ENCODE peak calls at places on chromosome X, in nine cellular contexts. B is Caco-2, W is HFFc6, T is cardiac fibroblast, C is GM13977, U is astrocyte of the cerebellum, I is suprapubic skin, Q is astrocyte of the spinal cord, H is B cell. Z is an unnamed sample.

GRCh38 chrX:129462707-129463106 is 60.6 kb downstream of the SMARCA1 start:
- DNase-seq in U (no peak), C (no peak), Q (no peak), W (no peak), H (no peak), I (no peak), T (no peak), B (no peak), Z (no peak)

GRCh38 chrX:50088645-50089044 is 112.2 kb downstream of the AKAP4 start:
- DNase-seq in Q (no peak), I (no peak), T (no peak), C (no peak), H (no peak), B (no peak), W (no peak), U (no peak), Z (no peak)

GRCh38 chrX:38862100-38862499 is 60.8 kb downstream of the MID1IP1 start:
- DNase-seq in U (no peak), H (no peak), C (no peak), Q (no peak), B (no peak), T (no peak), I (no peak), W (no peak), Z (no peak)

GRCh38 chrX:66408507-66408906 is 230.4 kb downstream of the EDA2R start:
- DNase-seq in U (no peak), H (no peak), C (peak), W (no peak), Q (no peak), B (peak), I (no peak), T (no peak), Z (no peak)

GRCh38 chrX:9189286-9189685 is 155.4 kb upstream of the FAM9B start:
- DNase-seq in C (no peak), T (no peak), B (no peak), H (no peak), U (no peak), I (no peak), Q (no peak), W (no peak), Z (no peak)

GRCh38 chrX:81174286-81174685 is 27.4 kb downstream of the HMGN5 start:
- DNase-seq in W (peak), I (no peak), Q (peak), H (no peak), C (peak), B (no peak), T (peak), U (peak), Z (no peak)

GRCh38 chrX:49106930-49107329 is 16.6 kb downstream of the GPKOW start:
- DNase-seq in U (no peak), C (no peak), B (peak), T (peak), Q (peak), H (no peak), W (peak), I (no peak), Z (peak)

GRCh38 chrX:39164212-39164611 is 363.0 kb downstream of the MID1IP1 start:
- DNase-seq in T (no peak), Q (no peak), C (no peak), H (no peak), U (no peak), W (no peak), B (no peak), I (no peak), Z (no peak)

GRCh38 chrX:154378059-154378798 is 866 bp upstream of the EMD start:
- DNase-seq in Q (peak), C (no peak), H (peak), U (no peak), T (peak), B (no peak), W (no peak), I (no peak), Z (peak)
- TF ChIP-seq CTCF in Q (no peak), C (no peak), H (no peak), U (no peak), T (no peak), B (no peak), W (no peak), I (no peak), Z (no peak)

DNA sequence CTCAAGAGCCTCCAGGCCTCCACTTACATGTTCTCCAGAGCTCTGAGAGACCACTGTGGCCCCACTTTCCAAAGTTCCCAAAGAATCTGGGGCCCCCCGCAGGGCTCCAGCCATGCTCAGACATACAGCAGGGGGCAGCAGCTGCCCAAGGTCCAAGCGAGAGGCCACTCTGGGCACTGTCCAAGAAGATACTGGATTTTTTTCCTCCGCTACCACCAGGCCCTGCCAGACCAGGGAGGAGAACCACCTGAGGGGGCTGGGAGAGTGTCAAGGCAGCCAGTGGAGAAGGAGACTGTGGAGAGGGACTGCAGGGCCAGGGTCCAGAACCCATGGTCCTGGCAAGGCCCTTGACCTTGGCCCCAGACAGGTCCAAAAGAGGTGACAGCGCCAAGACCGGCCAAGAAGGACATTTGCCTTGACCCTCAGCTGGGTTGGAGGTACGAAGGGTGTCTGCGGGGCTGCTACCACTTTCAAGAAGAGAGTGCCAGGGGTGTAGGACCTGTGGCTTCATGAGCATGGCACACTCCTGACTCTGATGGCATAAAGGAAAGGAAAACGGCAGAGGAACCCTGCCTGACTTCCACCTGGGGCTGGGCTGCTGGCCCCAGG is 5.3 kb downstream of the EMD start:
- DNase-seq in C (no peak), H (no peak), I (no peak), Q (no peak), B (no peak), W (no peak), T (peak), U (no peak), Z (no peak)
- TF ChIP-seq CTCF in C (peak), H (no peak), I (no peak), Q (peak), B (peak), W (peak), T (peak), U (peak), Z (no peak)

GRCh38 chrX:131728295-131729145 is 184.6 kb downstream of the OR13H1 start:
- DNase-seq in C (peak), T (no peak), H (peak), Q (peak), I (no peak), W (no peak), U (peak), B (no peak), Z (no peak)
- TF ChIP-seq CTCF in C (peak), T (no peak), H (no peak), Q (peak), I (peak), W (no peak), U (peak), B (no peak), Z (no peak)

GRCh38 chrX:107979534-107979933 is 2.6 kb downstream of the TEX13B start:
- DNase-seq in T (no peak), W (no peak), Q (no peak), H (no peak), I (no peak), C (no peak), B (no peak), U (no peak), Z (no peak)

GRCh38 chrX:107982356-107982755 is at the start of gene TEX13B:
- DNase-seq in Q (no peak), B (no peak), I (no peak), C (no peak), T (no peak), W (no peak), U (no peak), H (no peak), Z (no peak)

GRCh38 chrX:107978080-107978479 is 4.1 kb downstream of the TEX13B start:
- DNase-seq in U (no peak), C (no peak), I (no peak), H (no peak), T (no peak), Q (no peak), W (no peak), B (no peak), Z (no peak)

DNA sequence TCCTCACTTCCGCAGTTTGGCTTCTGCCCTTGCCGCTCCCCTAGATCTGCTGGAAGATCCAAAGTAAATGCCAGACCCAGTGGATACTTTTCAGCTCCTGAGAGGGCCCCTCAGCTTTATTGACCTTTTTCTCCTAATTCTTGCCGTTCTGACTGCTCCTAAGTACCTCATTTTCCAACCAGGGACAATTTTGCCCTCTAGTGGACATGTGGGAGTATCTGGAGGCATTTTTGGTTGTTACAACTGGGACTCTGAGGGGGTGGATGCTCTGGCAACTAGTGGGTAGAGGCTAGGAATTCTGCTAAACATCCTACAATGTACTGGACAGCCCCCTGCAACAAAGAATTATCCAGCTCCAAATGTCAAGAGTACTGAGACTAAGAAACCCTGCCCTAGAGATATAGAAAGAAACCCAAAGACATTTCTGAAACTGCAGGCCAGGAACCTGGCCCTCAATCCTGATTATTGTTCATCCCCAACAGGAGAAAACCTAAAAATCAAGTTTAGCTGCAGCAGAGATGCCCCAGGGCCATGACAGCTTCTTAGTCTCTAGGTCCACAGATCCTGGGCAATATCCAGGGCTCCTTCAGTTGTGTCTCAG is 3.4 kb downstream of the TEX13B start:
- DNase-seq in U (no peak), B (peak), H (no peak), T (peak), W (peak), Q (peak), C (no peak), I (no peak), Z (no peak)
- TF ChIP-seq CTCF in U (peak), B (peak), H (no peak), T (peak), W (peak), Q (peak), C (peak), I (no peak), Z (peak)

GRCh38 chrX:22406332-22406731 is 133.6 kb downstream of the CBLL2 start:
- DNase-seq in U (no peak), H (no peak), Q (no peak), W (no peak), B (no peak), C (no peak), T (no peak), I (no peak), Z (no peak)
- TF ChIP-seq CTCF in U (no peak), H (no peak), Q (no peak), W (no peak), B (no peak), C (no peak), T (no peak), I (no peak), Z (no peak)

GRCh38 chrX:72128881-72129280 is 2.8 kb downstream of the RTL5 start:
- DNase-seq in B (peak), W (no peak), Q (no peak), U (no peak), C (no peak), I (no peak), T (no peak), H (no peak), Z (peak)
- TF ChIP-seq CTCF in B (peak), W (peak), Q (peak), U (peak), C (peak), I (peak), T (peak), H (peak), Z (no peak)

DNA sequence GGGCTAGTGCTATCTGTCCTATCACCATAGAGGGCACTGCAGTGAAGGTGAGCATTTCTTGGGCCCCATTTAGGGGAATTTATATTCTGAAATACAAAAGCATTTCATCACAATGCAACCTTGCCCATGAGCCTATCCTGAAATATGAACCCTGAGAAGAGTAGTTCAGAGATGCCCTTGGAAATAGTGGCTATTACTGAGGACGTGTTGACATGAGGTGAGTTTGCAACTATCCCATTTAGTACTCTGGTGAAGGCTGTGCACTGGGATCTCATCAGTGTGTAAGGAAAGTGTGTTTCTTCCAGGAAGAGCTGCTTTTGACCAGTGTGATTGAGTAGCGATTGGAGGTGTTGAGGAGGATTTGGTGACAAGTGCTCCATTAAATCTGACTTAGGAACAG is 149.3 kb upstream of the EOLA2 start:
- DNase-seq in T (no peak), W (no peak), Q (no peak), U (no peak), C (no peak), H (no peak), B (no peak), I (no peak), Z (no peak)
- TF ChIP-seq CTCF in T (no peak), W (peak), Q (no peak), U (no peak), C (no peak), H (no peak), B (no peak), I (no peak), Z (no peak)

GRCh38 chrX:25968920-25969319 is 169.2 kb upstream of the MAGEB18 start:
- DNase-seq in U (no peak), T (peak), Q (peak), B (peak), I (no peak), C (peak), W (no peak), H (no peak), Z (peak)
- TF ChIP-seq CTCF in U (peak), T (peak), Q (peak), B (peak), I (no peak), C (peak), W (no peak), H (no peak), Z (no peak)

GRCh38 chrX:95875661-95876060 is 809.0 kb upstream of the DIAPH2 start:
- DNase-seq in H (no peak), B (no peak), U (no peak), Q (no peak), T (no peak), W (no peak), I (no peak), C (no peak), Z (no peak)

GRCh38 chrX:95884196-95884595 is 800.4 kb upstream of the DIAPH2 start:
- DNase-seq in I (no peak), B (no peak), U (peak), W (no peak), T (peak), Q (no peak), C (no peak), H (no peak), Z (no peak)

GRCh38 chrX:95878874-95879273 is 805.8 kb upstream of the DIAPH2 start:
- DNase-seq in I (no peak), C (no peak), U (no peak), H (no peak), B (no peak), Q (no peak), T (no peak), W (no peak), Z (no peak)
- TF ChIP-seq CTCF in I (no peak), C (no peak), U (no peak), H (no peak), B (no peak), Q (no peak), T (no peak), W (no peak), Z (no peak)

GRCh38 chrX:123450217-123450616 is 266.1 kb downstream of the GRIA3 start:
- DNase-seq in B (peak), Q (no peak), U (no peak), T (peak), W (no peak), H (no peak), C (peak), I (no peak), Z (peak)
- TF ChIP-seq CTCF in B (peak), Q (peak), U (peak), T (peak), W (peak), H (no peak), C (peak), I (no peak), Z (no peak)